ENCODE peak calls at places on chromosomes 3 and 15, in four cellular contexts. One of them, this sample, is unnamed.

GRCh38 chr15:62607643-62608042 is 434.9 kb upstream of the TPM1 start:
- DNase-seq in CD8-positive, alpha-beta T cell: no peak
- DNase-seq in NCI-H2081: no peak
- DNase-seq in mesothelial cell of epicardium: no peak
- DNase-seq in this sample: no peak

GRCh38 chr15:94584833-94585244 is 353.5 kb downstream of the MCTP2 start:
- DNase-seq in CD8-positive, alpha-beta T cell: peak; percentile 22
- DNase-seq in NCI-H2081: no peak
- DNase-seq in mesothelial cell of epicardium: no peak
- DNase-seq in this sample: no peak

GRCh38 chr3:167837430-167837829 is 101.9 kb downstream of the SERPINI1 start:
- DNase-seq in CD8-positive, alpha-beta T cell: no peak
- DNase-seq in NCI-H2081: no peak
- DNase-seq in mesothelial cell of epicardium: no peak
- DNase-seq in this sample: no peak

GRCh38 chr3:175005881-175006280 is 146.7 kb downstream of the NAALADL2 start:
- DNase-seq in CD8-positive, alpha-beta T cell: no peak
- DNase-seq in NCI-H2081: no peak
- DNase-seq in mesothelial cell of epicardium: no peak
- DNase-seq in this sample: no peak

GRCh38 chr15:44738340-44738984 is 2.1 kb downstream of the TRIM69 start:
- DNase-seq in CD8-positive, alpha-beta T cell: no peak
- DNase-seq in NCI-H2081: peak; percentile 14
- DNase-seq in mesothelial cell of epicardium: no peak
- DNase-seq in this sample: no peak

GRCh38 chr3:123883656-123884257 is 375 bp downstream of the MYLK start:
- DNase-seq in CD8-positive, alpha-beta T cell: no peak
- DNase-seq in NCI-H2081: no peak
- DNase-seq in mesothelial cell of epicardium: no peak
- DNase-seq in this sample: peak; percentile 40

GRCh38 chr15:40928975-40929729 is at the start of gene DLL4:
- DNase-seq in CD8-positive, alpha-beta T cell: no peak
- DNase-seq in NCI-H2081: peak; percentile 64
- DNase-seq in mesothelial cell of epicardium: no peak
- DNase-seq in this sample: peak; percentile 44

GRCh38 chr15:83164409-83165404 is 42.9 kb downstream of the HDGFL3 start:
- DNase-seq in CD8-positive, alpha-beta T cell: no peak
- DNase-seq in NCI-H2081: no peak
- DNase-seq in mesothelial cell of epicardium: no peak
- DNase-seq in this sample: no peak

GRCh38 chr3:178794711-178795110 is 258.5 kb downstream of the KCNMB2 start:
- DNase-seq in CD8-positive, alpha-beta T cell: no peak
- DNase-seq in NCI-H2081: no peak
- DNase-seq in mesothelial cell of epicardium: no peak
- DNase-seq in this sample: no peak

This sample was measured in breast epithelium.